ENCODE peak calls at places on chromosomes 7 and 10, in six cellular contexts. O, W, J, G, E and R are unnamed samples.

GRCh38 chr10:98269435-98269912 is 1.5 kb upstream of the LOXL4 start:
- DNase-seq in O (peak), W (peak), J (peak), G (no peak), E (peak), R (no peak)

GRCh38 chr10:59222788-59223187 is 46.3 kb downstream of the PHYHIPL start:
- DNase-seq in O (peak), W (no peak), J (no peak), G (no peak), E (peak), R (no peak)

GRCh38 chr10:31753681-31754080 is 174.9 kb downstream of the ARHGAP12 start:
- DNase-seq in O (no peak), W (no peak), J (no peak), G (no peak), E (no peak), R (no peak)

GRCh38 chr10:75260990-75261389 is 25.2 kb upstream of the COMTD1 start:
- DNase-seq in O (no peak), W (no peak), J (no peak), G (no peak), E (no peak), R (no peak)

GRCh38 chr10:124152781-124153600 is 59.6 kb upstream of the CHST15 start:
- DNase-seq in O (peak), W (peak), J (peak), G (no peak), E (peak), R (peak)

GRCh38 chr10:70890917-70891431 is 2.6 kb upstream of the PCBD1 start:
- DNase-seq in O (peak), W (no peak), J (no peak), G (no peak), E (peak), R (no peak)

GRCh38 chr10:98331888-98332287 is 63.9 kb upstream of the LOXL4 start:
- DNase-seq in O (peak), W (no peak), J (peak), G (no peak), E (no peak), R (peak)

GRCh38 chr7:7424151-7424873 is 111.4 kb downstream of the COL28A1 start:
- DNase-seq in O (peak), W (peak), J (peak), G (peak), E (peak), R (peak)

GRCh38 chr10:61404771-61405170 is 48.4 kb downstream of the TMEM26 start:
- DNase-seq in O (peak), W (no peak), J (no peak), G (no peak), E (peak), R (no peak)

GRCh38 chr10:48577158-48577557 is 27.7 kb downstream of the ARHGAP22 start:
- DNase-seq in O (no peak), W (no peak), J (no peak), G (no peak), E (no peak), R (peak)

GRCh38 chr7:37259381-37259821 is 189.3 kb downstream of the ELMO1 start:
- DNase-seq in O (peak), W (no peak), J (no peak), G (no peak), E (no peak), R (no peak)

GRCh38 chr10:78416031-78416800 is 382.6 kb downstream of the RPS24 start:
- DNase-seq in O (peak), W (no peak), J (peak), G (no peak), E (peak), R (no peak)

GRCh38 chr7:8058852-8059251 is 90.3 kb downstream of the GLCCI1 start:
- DNase-seq in O (no peak), W (no peak), J (no peak), G (no peak), E (no peak), R (no peak)

GRCh38 chr10:36253731-36254130 is 611.6 kb upstream of the FZD8 start:
- DNase-seq in O (peak), W (no peak), J (no peak), G (no peak), E (no peak), R (no peak)

GRCh38 chr7:5595545-5596045 is 172.0 kb upstream of the TNRC18 start:
- DNase-seq in O (peak), W (no peak), J (peak), G (no peak), E (peak), R (no peak)

GRCh38 chr7:152899482-152900166 is 140.1 kb downstream of the ACTR3B start:
- DNase-seq in O (no peak), W (peak), J (no peak), G (no peak), E (peak), R (no peak)

GRCh38 chr7:33918401-33919120 is 13.2 kb downstream of the BMPER start:
- DNase-seq in O (no peak), W (no peak), J (no peak), G (no peak), E (no peak), R (no peak)

GRCh38 chr7:20330176-20330796 is 414 bp upstream of the ITGB8 start:
- DNase-seq in O (peak), W (peak), J (peak), G (no peak), E (peak), R (no peak)

GRCh38 chr7:155210386-155210785 is 87.3 kb upstream of the INSIG1 start:
- DNase-seq in O (no peak), W (no peak), J (peak), G (no peak), E (no peak), R (peak)

GRCh38 chr10:110209926-110210662 is 2.7 kb downstream of the MXI1 start:
- DNase-seq in O (peak), W (no peak), J (peak), G (no peak), E (peak), R (peak)

GRCh38 chr10:3904419-3904975 is 119.5 kb upstream of the KLF6 start:
- DNase-seq in O (no peak), W (peak), J (no peak), G (no peak), E (no peak), R (no peak)

GRCh38 chr7:30873207-30873606 is 38.4 kb upstream of the AQP1 start:
- DNase-seq in O (no peak), W (no peak), J (no peak), G (no peak), E (no peak), R (no peak)

GRCh38 chr10:128049226-128050010 is 76.8 kb downstream of the MKI67 start:
- DNase-seq in O (no peak), W (no peak), J (peak), G (no peak), E (no peak), R (no peak)

GRCh38 chr10:33216661-33217427 is 117.6 kb downstream of the NRP1 start:
- DNase-seq in O (peak), W (no peak), J (peak), G (no peak), E (peak), R (no peak)

GRCh38 chr7:98321301-98321700 is 39.8 kb downstream of the BRI3 start:
- DNase-seq in O (no peak), W (no peak), J (no peak), G (no peak), E (no peak), R (no peak)

GRCh38 chr7:31747553-31747952 is 60.5 kb downstream of the PPP1R17 start:
- DNase-seq in O (peak), W (no peak), J (peak), G (no peak), E (no peak), R (no peak)

GRCh38 chr10:47294057-47294456 is 5.9 kb upstream of the GDF10 start:
- DNase-seq in O (no peak), W (no peak), J (no peak), G (no peak), E (no peak), R (no peak)

GRCh38 chr7:83410989-83411591 is 237.8 kb downstream of the SEMA3E start:
- DNase-seq in O (peak), W (no peak), J (peak), G (no peak), E (peak), R (peak)

GRCh38 chr7:130332259-130333053 is 12.2 kb upstream of the CPA5 start:
- DNase-seq in O (no peak), W (no peak), J (no peak), G (no peak), E (no peak), R (no peak)

GRCh38 chr7:155467846-155468821 is 10.2 kb downstream of the EN2 start:
- DNase-seq in O (no peak), W (no peak), J (no peak), G (no peak), E (no peak), R (no peak)

GRCh38 chr10:73934074-73934473 is 23.1 kb downstream of the PLAU start:
- DNase-seq in O (no peak), W (no peak), J (no peak), G (no peak), E (no peak), R (no peak)

GRCh38 chr10:128046156-128046933 is 79.9 kb downstream of the MKI67 start:
- DNase-seq in O (no peak), W (no peak), J (no peak), G (no peak), E (no peak), R (no peak)

GRCh38 chr10:44921061-44921460 is 9.9 kb downstream of the TMEM72 start:
- DNase-seq in O (no peak), W (no peak), J (no peak), G (no peak), E (no peak), R (no peak)

GRCh38 chr10:119073584-119073983 is 7.0 kb downstream of the EIF3A start:
- DNase-seq in O (no peak), W (no peak), J (no peak), G (no peak), E (no peak), R (no peak)

GRCh38 chr7:158744070-158744469 is 39.5 kb upstream of the NCAPG2 start:
- DNase-seq in O (no peak), W (no peak), J (no peak), G (no peak), E (no peak), R (no peak)

GRCh38 chr7:46003896-46004875 is 83.1 kb upstream of the IGFBP3 start:
- DNase-seq in O (peak), W (no peak), J (peak), G (no peak), E (peak), R (no peak)

GRCh38 chr10:130231211-130231850 is 95.1 kb downstream of the GLRX3 start:
- DNase-seq in O (no peak), W (no peak), J (no peak), G (no peak), E (no peak), R (no peak)

GRCh38 chr10:124042656-124043309 is 50.6 kb downstream of the CHST15 start:
- DNase-seq in O (no peak), W (no peak), J (no peak), G (no peak), E (no peak), R (no peak)

GRCh38 chr7:20316706-20317105 is 14.0 kb upstream of the ITGB8 start:
- DNase-seq in O (no peak), W (no peak), J (no peak), G (no peak), E (no peak), R (no peak)

GRCh38 chr10:46020871-46021553 is 9.4 kb downstream of the NCOA4 start:
- DNase-seq in O (peak), W (no peak), J (peak), G (no peak), E (peak), R (no peak)

GRCh38 chr10:46018453-46019169 is 11.8 kb downstream of the NCOA4 start:
- DNase-seq in O (peak), W (no peak), J (no peak), G (no peak), E (peak), R (no peak)

GRCh38 chr10:46019170-46019528 is 11.3 kb downstream of the NCOA4 start:
- DNase-seq in O (no peak), W (no peak), J (no peak), G (no peak), E (no peak), R (no peak)

GRCh38 chr10:46019541-46020343 is 10.7 kb downstream of the NCOA4 start:
- DNase-seq in O (no peak), W (no peak), J (no peak), G (no peak), E (no peak), R (peak)

DNA sequence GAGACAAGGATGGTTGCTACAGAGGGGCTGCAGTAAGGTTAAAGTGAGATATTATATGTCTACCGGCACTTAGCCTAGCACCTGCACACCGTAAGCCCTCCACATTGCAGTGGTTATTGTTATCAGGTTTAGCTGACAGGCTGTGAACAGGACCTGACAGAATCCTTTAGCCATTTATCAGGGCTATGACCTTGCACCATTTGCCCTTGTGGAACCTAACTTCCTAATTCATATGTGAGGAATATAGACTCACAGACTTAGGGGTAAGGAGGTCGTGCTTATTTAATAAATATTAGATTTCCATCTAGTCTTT is 10.1 kb downstream of the NCOA4 start:
- DNase-seq in O (no peak), W (no peak), J (no peak), G (no peak), E (no peak), R (peak)
- H3K4me3 ChIP-seq in O (no peak), W (no peak), J (no peak), G (no peak), E (no peak), R (peak)

GRCh38 chr10:24468281-24468751 is 255.4 kb downstream of the ARHGAP21 start:
- DNase-seq in O (peak), W (no peak), J (peak), G (no peak), E (no peak), R (no peak)
- H3K4me3 ChIP-seq in O (peak), W (no peak), J (peak), G (no peak), E (no peak), R (no peak)

GRCh38 chr10:43230101-43230908 is 36.6 kb downstream of the RASGEF1A start:
- DNase-seq in O (no peak), W (no peak), J (no peak), G (no peak), E (no peak), R (no peak)

GRCh38 chr10:43228783-43229207 is 38.1 kb downstream of the RASGEF1A start:
- DNase-seq in O (no peak), W (no peak), J (no peak), G (no peak), E (no peak), R (no peak)

GRCh38 chr10:43230909-43231522 is 35.8 kb downstream of the RASGEF1A start:
- DNase-seq in O (no peak), W (no peak), J (no peak), G (no peak), E (no peak), R (peak)

GRCh38 chr10:43227911-43228782 is 38.7 kb downstream of the RASGEF1A start:
- DNase-seq in O (no peak), W (no peak), J (no peak), G (no peak), E (no peak), R (no peak)

DNA sequence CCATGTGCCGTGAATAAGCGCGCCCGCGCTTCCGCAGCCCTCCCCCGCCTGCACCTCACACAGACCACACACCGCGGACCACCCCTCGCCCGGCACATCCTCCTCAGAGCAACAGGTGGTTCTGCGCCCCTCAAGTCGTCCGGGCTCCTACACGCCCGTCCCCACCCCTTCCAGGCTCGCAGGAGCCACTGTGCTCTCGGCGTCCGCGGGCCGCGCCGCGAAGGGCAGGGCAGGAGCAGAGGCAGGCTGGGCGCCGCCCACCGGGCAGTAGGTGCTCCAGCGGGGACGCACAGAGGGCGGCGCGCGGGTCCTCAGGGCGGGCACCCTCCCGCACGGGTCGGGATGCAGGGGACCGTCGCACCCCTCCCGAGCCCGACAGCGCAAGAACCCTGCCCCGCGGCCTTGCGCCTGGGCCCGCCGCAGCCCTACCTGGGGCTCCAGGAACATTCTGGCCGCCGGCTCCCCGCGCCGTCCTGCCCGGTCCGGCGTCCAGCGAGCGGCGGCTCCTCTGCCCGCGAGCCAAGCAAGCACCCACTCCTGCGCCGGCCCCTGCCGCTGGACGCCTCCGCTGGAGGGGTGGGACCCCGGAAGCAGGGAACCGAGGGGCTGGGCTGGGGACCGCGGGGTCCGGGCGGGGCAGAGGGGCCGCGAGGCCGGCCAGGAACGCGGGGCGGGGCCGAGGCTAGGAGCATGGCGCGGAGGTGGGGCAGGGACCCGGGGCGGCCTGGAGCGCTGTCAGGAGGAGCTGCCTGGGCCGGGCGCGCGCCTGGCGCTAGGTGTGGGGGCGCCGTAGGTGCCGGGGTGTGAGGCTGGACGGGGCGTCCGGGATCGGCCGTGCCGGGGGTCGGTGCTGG is 37.4 kb downstream of the RASGEF1A start:
- DNase-seq in O (peak), W (no peak), J (no peak), G (no peak), E (no peak), R (no peak)
- H3K4me3 ChIP-seq in O (no peak), W (peak), J (no peak), G (peak), E (no peak), R (no peak)

GRCh38 chr7:151011097-151011409 is 13.2 kb downstream of the ATG9B start:
- DNase-seq in O (no peak), W (no peak), J (no peak), G (no peak), E (no peak), R (no peak)

GRCh38 chr7:151013728-151014497 is 10.4 kb downstream of the ATG9B start:
- DNase-seq in O (peak), W (no peak), J (no peak), G (peak), E (peak), R (no peak)

GRCh38 chr7:151012031-151012692 is 12.1 kb downstream of the ATG9B start:
- DNase-seq in O (no peak), W (no peak), J (no peak), G (no peak), E (no peak), R (no peak)

GRCh38 chr7:151013356-151013727 is 11.0 kb downstream of the ATG9B start:
- DNase-seq in O (no peak), W (no peak), J (no peak), G (no peak), E (no peak), R (no peak)

DNA sequence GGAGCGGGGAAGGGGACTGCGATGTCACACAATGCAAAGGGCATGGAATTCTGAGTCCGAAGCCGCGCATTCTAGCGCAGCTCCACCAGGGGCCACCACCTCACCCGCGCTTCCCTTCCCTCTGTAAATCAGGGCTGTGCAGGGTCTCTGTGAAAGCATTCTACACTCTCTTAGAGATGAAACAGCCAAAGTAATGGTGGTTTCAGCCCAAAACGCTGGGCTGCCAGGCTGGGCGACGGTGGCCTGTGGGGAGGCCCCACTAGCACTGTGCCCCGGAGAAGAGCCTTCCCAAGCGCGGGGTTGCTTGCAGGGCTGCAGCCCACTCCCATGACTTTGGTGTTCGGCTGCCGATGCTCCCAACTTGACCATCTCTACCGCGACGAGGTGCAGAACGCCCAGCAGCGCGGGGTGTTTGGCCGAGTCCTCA is 11.4 kb downstream of the ATG9B start:
- DNase-seq in O (peak), W (no peak), J (no peak), G (no peak), E (peak), R (no peak)
- H3K4me3 ChIP-seq in O (peak), W (no peak), J (no peak), G (peak), E (no peak), R (no peak)

GRCh38 chr7:100895956-100896742 is 461 bp upstream of the ACHE start:
- DNase-seq in O (no peak), W (no peak), J (no peak), G (no peak), E (no peak), R (no peak)

GRCh38 chr7:100896743-100897051 is 1.0 kb upstream of the ACHE start:
- DNase-seq in O (no peak), W (no peak), J (no peak), G (no peak), E (no peak), R (no peak)

GRCh38 chr7:100895701-100895955 is at the start of gene ACHE:
- DNase-seq in O (no peak), W (no peak), J (no peak), G (no peak), E (no peak), R (no peak)

GRCh38 chr7:100897772-100898454 is 2.2 kb upstream of the ACHE start:
- DNase-seq in O (no peak), W (no peak), J (no peak), G (no peak), E (no peak), R (no peak)

DNA sequence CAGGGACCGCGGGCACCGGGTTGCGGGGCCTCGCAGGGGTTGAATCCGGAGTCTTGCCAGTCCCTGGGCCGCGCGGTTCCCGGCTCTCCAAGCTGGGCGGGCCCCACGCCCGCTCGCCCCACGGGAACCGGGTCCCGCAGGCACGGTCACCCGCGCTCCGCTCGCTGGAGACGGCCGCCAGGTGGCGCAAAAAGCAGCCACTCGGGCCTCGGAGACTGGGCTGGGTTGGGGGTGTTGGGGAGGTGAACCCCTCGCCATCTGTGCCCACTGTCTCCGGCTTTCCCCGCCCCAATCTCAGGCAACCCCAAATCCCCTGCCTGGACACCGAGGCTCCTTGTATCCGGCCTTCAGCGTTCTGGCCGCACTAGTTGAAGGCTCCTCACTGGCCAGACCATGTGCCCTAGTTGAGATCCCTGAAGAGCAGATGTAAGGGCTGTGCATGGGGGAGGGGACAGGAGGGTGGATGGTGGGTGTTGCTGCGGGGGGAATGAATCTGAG is 1.5 kb upstream of the ACHE start:
- DNase-seq in O (peak), W (no peak), J (no peak), G (no peak), E (no peak), R (peak)
- H3K4me3 ChIP-seq in O (peak), W (peak), J (no peak), G (peak), E (no peak), R (no peak)